ENCODE peak calls at places on chromosomes 7 and 10, in seven cellular contexts. B, Q, P, X, C, Y and Z are unnamed samples.

GRCh38 chr7:84684836-84685235 is 490.2 kb upstream of the SEMA3A start:
- DNase-seq in Y (no peak), C (no peak), X (no peak), P (no peak), Q (no peak), B (no peak), Z (no peak)

GRCh38 chr10:79275431-79275851 is 71.8 kb upstream of the PPIF start:
- DNase-seq in X (no peak), C (no peak), Y (no peak), Q (no peak), B (no peak), P (peak; percentile 89), Z (no peak)

GRCh38 chr10:18087398-18087797 is 52.8 kb upstream of the CACNB2 start:
- DNase-seq in B (no peak), X (peak; percentile 50), P (no peak), Y (no peak), Q (no peak), C (no peak), Z (peak; percentile 24)

GRCh38 chr10:77888356-77888703 is 38.2 kb downstream of the DLG5 start:
- DNase-seq in Q (no peak), P (no peak), B (no peak), X (peak; percentile 46), C (no peak), Y (no peak), Z (no peak)

GRCh38 chr7:38838992-38839391 is 70.0 kb downstream of the VPS41 start:
- DNase-seq in P (no peak), C (no peak), X (no peak), Q (no peak), Y (no peak), B (no peak), Z (no peak)

GRCh38 chr7:96789914-96790313 is 80.3 kb upstream of the SEM1 start:
- DNase-seq in X (no peak), P (no peak), Q (no peak), Y (no peak), B (no peak), C (no peak), Z (no peak)

GRCh38 chr7:2124604-2125345 is 108.0 kb downstream of the MAD1L1 start:
- DNase-seq in Q (no peak), B (no peak), P (no peak), X (no peak), C (no peak), Y (no peak), Z (no peak)

GRCh38 chr7:118104812-118105441 is 79.0 kb upstream of the LSM8 start:
- DNase-seq in Q (no peak), C (no peak), Y (peak; percentile 23), B (peak; percentile 17), P (no peak), X (peak; percentile 64), Z (no peak)

GRCh38 chr7:2248984-2249694 is 7.1 kb downstream of the NUDT1 start:
- DNase-seq in P (peak; percentile 100), B (peak; percentile 97), Y (peak; percentile 96), Q (peak; percentile 94), C (no peak), X (peak; percentile 93), Z (peak; percentile 35)

GRCh38 chr10:71059943-71060342 is 152.4 kb upstream of the UNC5B start:
- DNase-seq in X (no peak), Y (no peak), B (no peak), P (no peak), C (no peak), Q (no peak), Z (no peak)

GRCh38 chr7:111012152-111012551 is 78.8 kb upstream of the LRRN3 start:
- DNase-seq in C (no peak), P (no peak), B (no peak), Y (no peak), Q (no peak), X (peak; percentile 56), Z (no peak)

GRCh38 chr10:74991435-74991834 is 120.0 kb upstream of the SAMD8 start:
- DNase-seq in Q (no peak), C (no peak), Y (peak; percentile 54), P (no peak), X (peak; percentile 20), B (peak; percentile 21), Z (no peak)

GRCh38 chr10:103693070-103693811 is 162.1 kb downstream of the SH3PXD2A start:
- DNase-seq in Q (no peak), P (peak; percentile 97), B (peak; percentile 29), X (no peak), Y (peak; percentile 13), C (peak; percentile 76), Z (peak; percentile 31)

GRCh38 chr7:29035044-29035740 is 77.1 kb upstream of the TRIL start:
- DNase-seq in B (peak; percentile 96), P (peak; percentile 91), Q (peak; percentile 93), C (no peak), X (peak; percentile 67), Y (peak; percentile 94), Z (no peak)

GRCh38 chr10:130729876-130730275 is 581.6 kb downstream of the TCERG1L start:
- DNase-seq in C (no peak), Y (no peak), P (no peak), B (no peak), X (no peak), Q (no peak), Z (no peak)

GRCh38 chr7:4136501-4137110 is 545.5 kb upstream of the FOXK1 start:
- DNase-seq in Q (no peak), C (peak; percentile 43), Y (no peak), P (no peak), B (no peak), X (no peak), Z (no peak)

GRCh38 chr10:124339951-124340760 is 78.6 kb downstream of the OAT start:
- DNase-seq in X (peak; percentile 98), Q (peak; percentile 98), B (peak; percentile 51), Y (peak; percentile 74), P (peak; percentile 97), C (no peak), Z (no peak)

GRCh38 chr7:1712907-1713501 is 42.9 kb downstream of the ELFN1 start:
- DNase-seq in P (peak; percentile 52), B (no peak), C (no peak), Q (no peak), Y (no peak), X (no peak), Z (no peak)

GRCh38 chr7:93016085-93016471 is 101.7 kb downstream of the SAMD9 start:
- DNase-seq in Y (no peak), B (peak; percentile 28), X (peak; percentile 35), C (no peak), Q (no peak), P (no peak), Z (peak; percentile 38)

GRCh38 chr10:21724695-21725371 is 190.8 kb downstream of the MLLT10 start:
- DNase-seq in X (peak; percentile 100), P (peak; percentile 91), B (peak; percentile 94), C (no peak), Y (peak; percentile 97), Q (peak; percentile 100), Z (peak; percentile 89)

GRCh38 chr7:129650056-129650758 is 38.7 kb downstream of the NRF1 start:
- DNase-seq in C (no peak), X (no peak), P (no peak), Q (no peak), B (no peak), Y (no peak), Z (no peak)